ENCODE peak calls at places on chromosomes 12 and 14, in nine cellular contexts. One of them, this sample, is unnamed. For H3K4me1 and H3K9me3, the result is how much of the 10 kb centered on the place peaks cover.

GRCh38 chr12:31508436-31509150 is 82.3 kb downstream of the DENND5B start:
- DNase-seq in esophagus squamous epithelium: no peak
- DNase-seq in GM12878: no peak
- DNase-seq in breast epithelium: no peak
- DNase-seq in adrenal gland: no peak
- DNase-seq in uterus: no peak
- DNase-seq in body of pancreas: no peak
- DNase-seq in spleen: no peak
- DNase-seq in Peyer's patch: no peak
- DNase-seq in this sample: no peak

GRCh38 chr12:75715323-75715644 is 203.9 kb upstream of the KRR1 start:
- DNase-seq in spleen: no peak
- DNase-seq in adrenal gland: no peak
- DNase-seq in Peyer's patch: no peak
- DNase-seq in GM12878: no peak
- DNase-seq in esophagus squamous epithelium: no peak
- DNase-seq in breast epithelium: no peak
- DNase-seq in body of pancreas: no peak
- DNase-seq in uterus: no peak
- DNase-seq in this sample: no peak

GRCh38 chr14:89765346-89765745 is 189.2 kb downstream of the EFCAB11 start:
- DNase-seq in breast epithelium: no peak
- DNase-seq in body of pancreas: no peak
- DNase-seq in uterus: no peak
- DNase-seq in adrenal gland: no peak
- DNase-seq in Peyer's patch: no peak
- DNase-seq in GM12878: no peak
- DNase-seq in spleen: no peak
- DNase-seq in esophagus squamous epithelium: no peak
- DNase-seq in this sample: no peak

GRCh38 chr12:124610629-124611558 is 43.5 kb upstream of the NCOR2 start:
- DNase-seq in uterus: no peak
- DNase-seq in spleen: peak
- DNase-seq in body of pancreas: no peak
- DNase-seq in breast epithelium: no peak
- DNase-seq in GM12878: no peak
- DNase-seq in Peyer's patch: no peak
- DNase-seq in adrenal gland: no peak
- DNase-seq in esophagus squamous epithelium: no peak
- DNase-seq in this sample: no peak

GRCh38 chr12:55724226-55724939 is 4.2 kb downstream of the RDH5 start:
- DNase-seq in GM12878: no peak
- DNase-seq in Peyer's patch: peak
- DNase-seq in breast epithelium: peak
- DNase-seq in uterus: no peak
- DNase-seq in body of pancreas: peak
- DNase-seq in esophagus squamous epithelium: no peak
- DNase-seq in adrenal gland: peak
- DNase-seq in spleen: peak
- DNase-seq in this sample: peak

GRCh38 chr14:61860294-61860918 is 98.2 kb downstream of the SNAPC1 start:
- DNase-seq in Peyer's patch: peak
- DNase-seq in adrenal gland: peak
- DNase-seq in GM12878: peak
- DNase-seq in body of pancreas: peak
- DNase-seq in breast epithelium: no peak
- DNase-seq in esophagus squamous epithelium: no peak
- DNase-seq in spleen: peak
- DNase-seq in uterus: no peak
- DNase-seq in this sample: no peak

GRCh38 chr14:71324767-71325272 is 417.6 kb downstream of the PCNX1 start:
- DNase-seq in body of pancreas: no peak
- DNase-seq in breast epithelium: no peak
- DNase-seq in GM12878: peak
- DNase-seq in adrenal gland: peak
- DNase-seq in Peyer's patch: no peak
- DNase-seq in uterus: no peak
- DNase-seq in spleen: no peak
- DNase-seq in esophagus squamous epithelium: no peak
- DNase-seq in this sample: no peak

GRCh38 chr14:21612324-21612723 is 22.4 kb downstream of the OR10G2 start:
- DNase-seq in Peyer's patch: no peak
- DNase-seq in uterus: no peak
- DNase-seq in body of pancreas: no peak
- DNase-seq in esophagus squamous epithelium: no peak
- DNase-seq in GM12878: peak
- DNase-seq in spleen: no peak
- DNase-seq in adrenal gland: no peak
- DNase-seq in breast epithelium: no peak
- DNase-seq in this sample: no peak

GRCh38 chr12:107983871-107984480 is 145.1 kb upstream of the WSCD2 start:
- DNase-seq in breast epithelium: no peak
- DNase-seq in body of pancreas: no peak
- DNase-seq in GM12878: no peak
- DNase-seq in uterus: no peak
- DNase-seq in esophagus squamous epithelium: no peak
- DNase-seq in adrenal gland: no peak
- DNase-seq in Peyer's patch: no peak
- DNase-seq in spleen: no peak
- DNase-seq in this sample: no peak

GRCh38 chr12:128796439-128797118 is 27.2 kb downstream of the SLC15A4 start:
- DNase-seq in body of pancreas: peak
- DNase-seq in adrenal gland: no peak
- DNase-seq in esophagus squamous epithelium: no peak
- DNase-seq in Peyer's patch: no peak
- DNase-seq in uterus: no peak
- DNase-seq in GM12878: no peak
- DNase-seq in spleen: no peak
- DNase-seq in breast epithelium: no peak
- DNase-seq in this sample: no peak

GRCh38 chr14:75044322-75044721 is 6.9 kb downstream of the MLH3 start:
- DNase-seq in spleen: no peak
- DNase-seq in GM12878: no peak
- DNase-seq in adrenal gland: no peak
- DNase-seq in breast epithelium: no peak
- DNase-seq in esophagus squamous epithelium: no peak
- DNase-seq in uterus: no peak
- DNase-seq in Peyer's patch: no peak
- DNase-seq in body of pancreas: no peak
- DNase-seq in this sample: no peak

GRCh38 chr14:101186544-101186943 is 283.0 kb upstream of the RTL1 start:
- DNase-seq in breast epithelium: peak
- DNase-seq in spleen: peak
- DNase-seq in Peyer's patch: no peak
- DNase-seq in uterus: peak
- DNase-seq in body of pancreas: no peak
- DNase-seq in adrenal gland: no peak
- DNase-seq in esophagus squamous epithelium: no peak
- DNase-seq in GM12878: no peak
- DNase-seq in this sample: no peak

GRCh38 chr12:31991146-31991545 is 31.9 kb downstream of the RESF1 start:
- DNase-seq in GM12878: no peak
- DNase-seq in breast epithelium: no peak
- DNase-seq in adrenal gland: no peak
- DNase-seq in Peyer's patch: no peak
- DNase-seq in spleen: no peak
- DNase-seq in esophagus squamous epithelium: no peak
- DNase-seq in body of pancreas: no peak
- DNase-seq in uterus: no peak
- DNase-seq in this sample: no peak

GRCh38 chr12:93571360-93571853 is 1.1 kb upstream of the SOCS2 start:
- DNase-seq in GM12878: no peak
- DNase-seq in uterus: peak
- DNase-seq in spleen: peak
- DNase-seq in body of pancreas: peak
- DNase-seq in Peyer's patch: peak
- DNase-seq in adrenal gland: peak
- DNase-seq in breast epithelium: peak
- DNase-seq in esophagus squamous epithelium: no peak
- DNase-seq in this sample: peak

GRCh38 chr12:5441497-5442236 is 9.8 kb downstream of the NTF3 start:
- DNase-seq in adrenal gland: no peak
- DNase-seq in body of pancreas: peak
- DNase-seq in Peyer's patch: no peak
- DNase-seq in breast epithelium: no peak
- DNase-seq in esophagus squamous epithelium: no peak
- DNase-seq in spleen: no peak
- DNase-seq in GM12878: no peak
- DNase-seq in uterus: no peak
- DNase-seq in this sample: no peak

GRCh38 chr12:106106892-106107291 is 31.9 kb downstream of the NUAK1 start:
- DNase-seq in adrenal gland: no peak
- DNase-seq in esophagus squamous epithelium: no peak
- DNase-seq in GM12878: no peak
- DNase-seq in Peyer's patch: no peak
- DNase-seq in spleen: no peak
- DNase-seq in uterus: no peak
- DNase-seq in body of pancreas: no peak
- DNase-seq in breast epithelium: no peak
- DNase-seq in this sample: no peak
- H3K4me1 ChIP-seq in adrenal gland: under half
- H3K4me1 ChIP-seq in esophagus squamous epithelium: under half
- H3K4me1 ChIP-seq in GM12878: under half
- H3K4me1 ChIP-seq in Peyer's patch: under half
- H3K4me1 ChIP-seq in spleen: under half
- H3K4me1 ChIP-seq in uterus: under half
- H3K4me1 ChIP-seq in body of pancreas: under half
- H3K4me1 ChIP-seq in breast epithelium: under half
- H3K4me1 ChIP-seq in this sample: half or more

GRCh38 chr12:110281549-110282342 is 699 bp downstream of the ATP2A2 start:
- DNase-seq in uterus: peak
- DNase-seq in esophagus squamous epithelium: no peak
- DNase-seq in breast epithelium: peak
- DNase-seq in spleen: peak
- DNase-seq in GM12878: no peak
- DNase-seq in body of pancreas: peak
- DNase-seq in Peyer's patch: peak
- DNase-seq in adrenal gland: peak
- DNase-seq in this sample: peak
- TF ChIP-seq POLR2A in uterus: no peak
- TF ChIP-seq POLR2A in esophagus squamous epithelium: no peak
- TF ChIP-seq POLR2A in breast epithelium: no peak
- TF ChIP-seq POLR2A in spleen: no peak
- TF ChIP-seq POLR2A in GM12878: peak
- TF ChIP-seq POLR2A in body of pancreas: peak
- TF ChIP-seq POLR2A in Peyer's patch: peak
- TF ChIP-seq POLR2A in adrenal gland: peak
- TF ChIP-seq POLR2A in this sample: no peak

GRCh38 chr12:22254450-22254849 is 80.1 kb downstream of the ST8SIA1 start:
- DNase-seq in adrenal gland: no peak
- DNase-seq in body of pancreas: no peak
- DNase-seq in breast epithelium: no peak
- DNase-seq in uterus: no peak
- DNase-seq in spleen: no peak
- DNase-seq in esophagus squamous epithelium: no peak
- DNase-seq in GM12878: no peak
- DNase-seq in Peyer's patch: no peak
- DNase-seq in this sample: no peak

GRCh38 chr12:22248079-22248478 is 86.4 kb downstream of the ST8SIA1 start:
- DNase-seq in body of pancreas: no peak
- DNase-seq in esophagus squamous epithelium: no peak
- DNase-seq in uterus: no peak
- DNase-seq in breast epithelium: no peak
- DNase-seq in GM12878: no peak
- DNase-seq in adrenal gland: no peak
- DNase-seq in Peyer's patch: no peak
- DNase-seq in spleen: no peak
- DNase-seq in this sample: no peak

GRCh38 chr12:22246438-22246837 is 88.1 kb downstream of the ST8SIA1 start:
- DNase-seq in spleen: no peak
- DNase-seq in GM12878: no peak
- DNase-seq in body of pancreas: no peak
- DNase-seq in esophagus squamous epithelium: no peak
- DNase-seq in breast epithelium: no peak
- DNase-seq in uterus: no peak
- DNase-seq in adrenal gland: no peak
- DNase-seq in Peyer's patch: no peak
- DNase-seq in this sample: no peak

GRCh38 chr12:22252057-22252456 is 82.5 kb downstream of the ST8SIA1 start:
- DNase-seq in GM12878: no peak
- DNase-seq in esophagus squamous epithelium: no peak
- DNase-seq in body of pancreas: no peak
- DNase-seq in uterus: no peak
- DNase-seq in spleen: no peak
- DNase-seq in Peyer's patch: no peak
- DNase-seq in breast epithelium: no peak
- DNase-seq in adrenal gland: no peak
- DNase-seq in this sample: no peak

GRCh38 chr12:22250762-22251161 is 83.7 kb downstream of the ST8SIA1 start:
- DNase-seq in Peyer's patch: no peak
- DNase-seq in breast epithelium: no peak
- DNase-seq in body of pancreas: no peak
- DNase-seq in spleen: no peak
- DNase-seq in adrenal gland: no peak
- DNase-seq in uterus: no peak
- DNase-seq in esophagus squamous epithelium: no peak
- DNase-seq in GM12878: no peak
- DNase-seq in this sample: no peak
- H3K9me3 ChIP-seq in Peyer's patch: under half
- H3K9me3 ChIP-seq in breast epithelium: under half
- H3K9me3 ChIP-seq in body of pancreas: under half
- H3K9me3 ChIP-seq in spleen: under half
- H3K9me3 ChIP-seq in adrenal gland: under half
- H3K9me3 ChIP-seq in uterus: under half
- H3K9me3 ChIP-seq in esophagus squamous epithelium: under half
- H3K9me3 ChIP-seq in GM12878: under half
- H3K9me3 ChIP-seq in this sample: under half

GRCh38 chr14:76922599-76922998 is 96.4 kb downstream of the LRRC74A start:
- DNase-seq in adrenal gland: no peak
- DNase-seq in uterus: no peak
- DNase-seq in GM12878: no peak
- DNase-seq in breast epithelium: no peak
- DNase-seq in body of pancreas: no peak
- DNase-seq in spleen: no peak
- DNase-seq in Peyer's patch: no peak
- DNase-seq in esophagus squamous epithelium: no peak
- DNase-seq in this sample: no peak

GRCh38 chr14:76926521-76927251 is 100.5 kb downstream of the LRRC74A start:
- DNase-seq in uterus: peak
- DNase-seq in body of pancreas: peak
- DNase-seq in adrenal gland: peak
- DNase-seq in spleen: no peak
- DNase-seq in Peyer's patch: peak
- DNase-seq in breast epithelium: no peak
- DNase-seq in esophagus squamous epithelium: no peak
- DNase-seq in GM12878: no peak
- DNase-seq in this sample: no peak

GRCh38 chr14:76923422-76924362 is 97.5 kb downstream of the LRRC74A start:
- DNase-seq in adrenal gland: no peak
- DNase-seq in body of pancreas: no peak
- DNase-seq in esophagus squamous epithelium: no peak
- DNase-seq in Peyer's patch: no peak
- DNase-seq in breast epithelium: no peak
- DNase-seq in GM12878: no peak
- DNase-seq in uterus: no peak
- DNase-seq in spleen: no peak
- DNase-seq in this sample: no peak

GRCh38 chr14:76922092-76922491 is 95.9 kb downstream of the LRRC74A start:
- DNase-seq in body of pancreas: no peak
- DNase-seq in spleen: no peak
- DNase-seq in uterus: no peak
- DNase-seq in adrenal gland: no peak
- DNase-seq in Peyer's patch: no peak
- DNase-seq in esophagus squamous epithelium: no peak
- DNase-seq in breast epithelium: no peak
- DNase-seq in GM12878: no peak
- DNase-seq in this sample: no peak

GRCh38 chr14:76924363-76925151 is 98.3 kb downstream of the LRRC74A start:
- DNase-seq in esophagus squamous epithelium: no peak
- DNase-seq in body of pancreas: no peak
- DNase-seq in breast epithelium: no peak
- DNase-seq in Peyer's patch: no peak
- DNase-seq in GM12878: no peak
- DNase-seq in spleen: no peak
- DNase-seq in uterus: no peak
- DNase-seq in adrenal gland: peak
- DNase-seq in this sample: no peak
- H3K4me1 ChIP-seq in esophagus squamous epithelium: under half
- H3K4me1 ChIP-seq in body of pancreas: under half
- H3K4me1 ChIP-seq in breast epithelium: under half
- H3K4me1 ChIP-seq in Peyer's patch: under half
- H3K4me1 ChIP-seq in GM12878: under half
- H3K4me1 ChIP-seq in spleen: under half
- H3K4me1 ChIP-seq in uterus: under half
- H3K4me1 ChIP-seq in adrenal gland: half or more
- H3K4me1 ChIP-seq in this sample: half or more